ENCODE peak calls at places on chromosomes 12 and 14, in five cellular contexts. W is CD8-positive, alpha-beta T cell; M is tibial artery; V is neuronal stem cell; P is heart left ventricle. Y is an unnamed sample.

GRCh38 chr12:97650242-97650641 is 187.6 kb downstream of the RMST start:
- DNase-seq in W (no peak), M (no peak), V (no peak), P (no peak), Y (no peak)

GRCh38 chr12:113961921-113962710 is 4.0 kb downstream of the RBM19 start:
- DNase-seq in W (no peak), M (no peak), V (no peak), P (no peak), Y (no peak)

GRCh38 chr12:88562846-88563582 is 17.3 kb downstream of the KITLG start:
- DNase-seq in W (no peak), M (no peak), V (no peak), P (no peak), Y (peak; percentile 30)

GRCh38 chr12:11812558-11813421 is 163.3 kb downstream of the ETV6 start:
- DNase-seq in W (peak; percentile 52), M (no peak), V (peak; percentile 71), P (peak; percentile 53), Y (peak; percentile 81)

GRCh38 chr12:110252716-110253115 is 28.3 kb upstream of the ATP2A2 start:
- DNase-seq in W (no peak), M (no peak), V (no peak), P (peak; percentile 88), Y (no peak)

GRCh38 chr12:52582971-52583456 is 9.4 kb upstream of the KRT74 start:
- DNase-seq in W (peak; percentile 81), M (peak; percentile 63), V (peak; percentile 71), P (peak; percentile 52), Y (peak; percentile 40)

GRCh38 chr12:47967461-47968430 is 4.3 kb downstream of the TMEM106C start:
- DNase-seq in W (no peak), M (no peak), V (no peak), P (no peak), Y (no peak)

GRCh38 chr12:105291531-105291930 is 39.0 kb upstream of the C12orf75 start:
- DNase-seq in W (no peak), M (no peak), V (no peak), P (no peak), Y (no peak)

GRCh38 chr14:51095854-51096823 is 1.2 kb upstream of the TRIM9 start:
- DNase-seq in W (no peak), M (no peak), V (peak; percentile 8), P (peak; percentile 41), Y (peak; percentile 91)

GRCh38 chr14:24071836-24072420 is 566 bp downstream of the CPNE6 start:
- DNase-seq in W (no peak), M (no peak), V (no peak), P (no peak), Y (no peak)

GRCh38 chr14:38828183-38828877 is 274.7 kb downstream of the SEC23A start:
- DNase-seq in W (no peak), M (no peak), V (no peak), P (no peak), Y (no peak)

GRCh38 chr12:100521958-100522357 is 48.3 kb downstream of the NR1H4 start:
- DNase-seq in W (no peak), M (no peak), V (no peak), P (no peak), Y (no peak)

GRCh38 chr14:99012703-99013102 is 259.3 kb downstream of the BCL11B start:
- DNase-seq in W (no peak), M (no peak), V (no peak), P (no peak), Y (no peak)

GRCh38 chr12:111757361-111758119 is 9.2 kb upstream of the ALDH2 start:
- DNase-seq in W (no peak), M (peak; percentile 77), V (no peak), P (peak; percentile 72), Y (no peak)

GRCh38 chr14:37545174-37545573 is 49.9 kb downstream of the FOXA1 start:
- DNase-seq in W (no peak), M (no peak), V (no peak), P (no peak), Y (no peak)

GRCh38 chr12:104958009-104958945 is at the start of gene SLC41A2:
- DNase-seq in W (peak; percentile 79), M (peak; percentile 91), V (peak; percentile 77), P (peak; percentile 78), Y (peak; percentile 81)

GRCh38 chr12:58583956-58584355 is 336.3 kb downstream of the LRIG3 start:
- DNase-seq in W (no peak), M (no peak), V (no peak), P (no peak), Y (no peak)

GRCh38 chr12:13215056-13215455 is 18.5 kb downstream of the EMP1 start:
- DNase-seq in W (no peak), M (no peak), V (no peak), P (no peak), Y (no peak)

GRCh38 chr12:76041406-76041805 is 9.8 kb upstream of the PHLDA1 start:
- DNase-seq in W (no peak), M (no peak), V (no peak), P (no peak), Y (no peak)

GRCh38 chr12:44876554-44877275 is 600 bp upstream of the NELL2 start:
- DNase-seq in W (peak; percentile 74), M (peak; percentile 59), V (peak; percentile 88), P (no peak), Y (peak; percentile 45)

GRCh38 chr12:91990525-91990924 is 155.1 kb downstream of the BTG1 start:
- DNase-seq in W (no peak), M (no peak), V (no peak), P (no peak), Y (no peak)

GRCh38 chr12:131965073-131965472 is 15.3 kb downstream of the EP400 start:
- DNase-seq in W (no peak), M (no peak), V (no peak), P (no peak), Y (no peak)

GRCh38 chr14:25953532-25954144 is 644.2 kb downstream of the NOVA1 start:
- DNase-seq in W (no peak), M (no peak), V (no peak), P (no peak), Y (no peak)

GRCh38 chr12:22088886-22089285 is 42.9 kb downstream of the CMAS start:
- DNase-seq in W (no peak), M (no peak), V (no peak), P (no peak), Y (no peak)

GRCh38 chr14:55073856-55074255 is 22.4 kb downstream of the MAPK1IP1L start:
- DNase-seq in W (no peak), M (no peak), V (no peak), P (no peak), Y (no peak)

GRCh38 chr12:68932701-68933563 is at the start of gene CPM:
- DNase-seq in W (peak; percentile 75), M (peak; percentile 78), V (peak; percentile 58), P (peak; percentile 79), Y (peak; percentile 27)

GRCh38 chr14:61716956-61717355 is 21.6 kb downstream of the HIF1A start:
- DNase-seq in W (no peak), M (no peak), V (no peak), P (no peak), Y (no peak)

GRCh38 chr12:6266431-6267006 is 44.0 kb upstream of the PLEKHG6 start:
- DNase-seq in W (no peak), M (no peak), V (no peak), P (no peak), Y (no peak)

GRCh38 chr12:77914089-77914488 is 83.4 kb downstream of the NAV3 start:
- DNase-seq in W (no peak), M (no peak), V (no peak), P (no peak), Y (no peak)

GRCh38 chr12:12319501-12320322 is 30.3 kb downstream of the MANSC1 start:
- DNase-seq in W (no peak), M (no peak), V (no peak), P (no peak), Y (peak; percentile 69)

GRCh38 chr14:21101802-21102413 is 1.0 kb downstream of the TMEM253 start:
- DNase-seq in W (no peak), M (no peak), V (no peak), P (no peak), Y (no peak)

GRCh38 chr12:26701604-26702215 is 131.3 kb downstream of the ITPR2 start:
- DNase-seq in W (no peak), M (no peak), V (peak; percentile 37), P (no peak), Y (peak; percentile 55)

GRCh38 chr12:108306506-108306905 is 32.6 kb downstream of the CMKLR1 start:
- DNase-seq in W (no peak), M (no peak), V (no peak), P (no peak), Y (no peak)

GRCh38 chr14:21096889-21097615 is 1.4 kb downstream of the ZNF219 start:
- DNase-seq in W (no peak), M (no peak), V (no peak), P (no peak), Y (no peak)

GRCh38 chr12:90809941-90810340 is 145.0 kb downstream of the CCER1 start:
- DNase-seq in W (no peak), M (no peak), V (no peak), P (no peak), Y (no peak)

GRCh38 chr12:356276-356988 is 32.7 kb downstream of the KDM5A start:
- DNase-seq in W (no peak), M (no peak), V (no peak), P (no peak), Y (no peak)
- H3K36me3 ChIP-seq in W (peaks cover 32% of the 10 kb centered on the region), M (peaks cover 82% of the 10 kb centered on the region), V (peaks cover 15% of the 10 kb centered on the region), P (peaks cover 3% of the 10 kb centered on the region), Y (peaks cover 36% of the 10 kb centered on the region)

GRCh38 chr14:101889366-101889765 is 75.0 kb upstream of the DYNC1H1 start:
- DNase-seq in W (no peak), M (no peak), V (no peak), P (no peak), Y (no peak)
- H3K36me3 ChIP-seq in W (peaks cover 61% of the 10 kb centered on the region), M (peaks cover 67% of the 10 kb centered on the region), V (peaks cover 35% of the 10 kb centered on the region), P (peaks cover 3% of the 10 kb centered on the region), Y (peaks cover 43% of the 10 kb centered on the region)

GRCh38 chr12:117005417-117006046 is 93.7 kb downstream of the TESC start:
- DNase-seq in W (no peak), M (no peak), V (no peak), P (no peak), Y (no peak)

GRCh38 chr12:117006333-117006732 is 92.9 kb downstream of the TESC start:
- DNase-seq in W (no peak), M (no peak), V (no peak), P (no peak), Y (no peak)

GRCh38 chr12:117002040-117002832 is 91.5 kb downstream of the FBXW8 start:
- DNase-seq in W (no peak), M (no peak), V (no peak), P (no peak), Y (no peak)

GRCh38 chr12:117000316-117000715 is 89.6 kb downstream of the FBXW8 start:
- DNase-seq in W (no peak), M (no peak), V (no peak), P (no peak), Y (no peak)

GRCh38 chr12:117003883-117004404 is 93.2 kb downstream of the FBXW8 start:
- DNase-seq in W (no peak), M (no peak), V (no peak), P (no peak), Y (peak; percentile 78)
- H3K36me3 ChIP-seq in W (no peaks in the 10 kb centered on the region), M (peaks cover 15% of the 10 kb centered on the region), V (peaks cover 22% of the 10 kb centered on the region), P (no peaks in the 10 kb centered on the region), Y (no peaks in the 10 kb centered on the region)

DNA sequence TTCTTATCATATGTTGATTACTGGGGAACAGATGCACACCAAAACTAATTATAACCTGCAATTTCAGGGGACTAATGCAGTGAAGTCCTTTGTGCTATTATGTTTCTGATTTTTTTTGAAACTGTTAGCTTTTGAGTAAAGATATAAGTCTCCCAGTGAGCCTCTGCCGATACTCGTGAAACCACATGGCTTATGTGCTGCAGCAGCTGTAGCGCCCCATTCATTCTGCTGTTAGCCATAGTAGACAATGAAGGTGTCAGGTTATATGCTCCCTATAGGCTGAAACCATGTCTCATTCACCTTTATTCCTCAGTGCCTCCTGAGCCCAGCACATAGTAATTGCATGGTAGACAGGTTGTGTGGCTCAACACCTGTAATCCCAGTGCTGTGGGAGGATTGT is 24.9 kb downstream of the GOLGA5 start:
- DNase-seq in W (no peak), M (no peak), V (no peak), P (no peak), Y (no peak)
- H3K36me3 ChIP-seq in W (peaks cover 47% of the 10 kb centered on the region), M (peaks cover 86% of the 10 kb centered on the region), V (peaks cover 7% of the 10 kb centered on the region), P (peaks cover 4% of the 10 kb centered on the region), Y (peaks cover 36% of the 10 kb centered on the region)